ENCODE peak calls at places on chromosomes 7 and 10, in seven cellular contexts. One of them, this sample, is unnamed.

GRCh38 chr7:69564454-69565417 is 33.5 kb upstream of the AUTS2 start:
- DNase-seq in MM.1S: no peak
- DNase-seq in A549: no peak
- DNase-seq in IMR-90: no peak
- DNase-seq in foreskin keratinocyte: no peak
- DNase-seq in mammary epithelial cell: no peak
- DNase-seq in aorta: no peak
- DNase-seq in this sample: peak; percentile 20

GRCh38 chr7:8436965-8437364 is 3.6 kb downstream of the NXPH1 start:
- DNase-seq in MM.1S: peak; percentile 88
- DNase-seq in A549: peak; percentile 40
- DNase-seq in IMR-90: no peak
- DNase-seq in foreskin keratinocyte: no peak
- DNase-seq in mammary epithelial cell: peak; percentile 29
- DNase-seq in aorta: no peak
- DNase-seq in this sample: peak; percentile 79

GRCh38 chr7:102828291-102828690 is 79.5 kb downstream of the FAM185A start:
- DNase-seq in MM.1S: no peak
- DNase-seq in A549: no peak
- DNase-seq in IMR-90: peak; percentile 90
- DNase-seq in foreskin keratinocyte: no peak
- DNase-seq in mammary epithelial cell: peak; percentile 17
- DNase-seq in aorta: no peak
- DNase-seq in this sample: no peak

GRCh38 chr10:30674796-30675195 is 45.2 kb upstream of the LYZL2 start:
- DNase-seq in MM.1S: peak; percentile 73
- DNase-seq in A549: no peak
- DNase-seq in IMR-90: no peak
- DNase-seq in foreskin keratinocyte: no peak
- DNase-seq in mammary epithelial cell: no peak
- DNase-seq in aorta: no peak
- DNase-seq in this sample: no peak

GRCh38 chr7:34748244-34749039 is 90.4 kb downstream of the NPSR1 start:
- DNase-seq in MM.1S: peak; percentile 35
- DNase-seq in A549: peak; percentile 74
- DNase-seq in IMR-90: peak; percentile 12
- DNase-seq in foreskin keratinocyte: no peak
- DNase-seq in mammary epithelial cell: peak; percentile 30
- DNase-seq in aorta: no peak
- DNase-seq in this sample: peak; percentile 76

GRCh38 chr10:51321300-51321699 is 247.0 kb downstream of the PRKG1 start:
- DNase-seq in MM.1S: no peak
- DNase-seq in A549: no peak
- DNase-seq in IMR-90: no peak
- DNase-seq in foreskin keratinocyte: no peak
- DNase-seq in mammary epithelial cell: no peak
- DNase-seq in aorta: no peak
- DNase-seq in this sample: no peak

GRCh38 chr7:98521089-98521692 is 95.9 kb upstream of the NPTX2 start:
- DNase-seq in MM.1S: no peak
- DNase-seq in A549: no peak
- DNase-seq in IMR-90: no peak
- DNase-seq in foreskin keratinocyte: no peak
- DNase-seq in mammary epithelial cell: no peak
- DNase-seq in aorta: no peak
- DNase-seq in this sample: no peak

GRCh38 chr10:124116771-124117510 is 23.5 kb upstream of the CHST15 start:
- DNase-seq in MM.1S: no peak
- DNase-seq in A549: no peak
- DNase-seq in IMR-90: no peak
- DNase-seq in foreskin keratinocyte: no peak
- DNase-seq in mammary epithelial cell: no peak
- DNase-seq in aorta: no peak
- DNase-seq in this sample: no peak

GRCh38 chr7:91299952-91300775 is 35.9 kb downstream of the FZD1 start:
- DNase-seq in MM.1S: no peak
- DNase-seq in A549: no peak
- DNase-seq in IMR-90: no peak
- DNase-seq in foreskin keratinocyte: no peak
- DNase-seq in mammary epithelial cell: no peak
- DNase-seq in aorta: no peak
- DNase-seq in this sample: no peak

GRCh38 chr10:119030421-119031250 is 1.1 kb downstream of the NANOS1 start:
- DNase-seq in MM.1S: peak; percentile 82
- DNase-seq in A549: no peak
- DNase-seq in IMR-90: peak; percentile 47
- DNase-seq in foreskin keratinocyte: no peak
- DNase-seq in mammary epithelial cell: peak; percentile 46
- DNase-seq in aorta: no peak
- DNase-seq in this sample: peak; percentile 64

GRCh38 chr7:36346260-36346831 is 43.3 kb upstream of the ANLN start:
- DNase-seq in MM.1S: no peak
- DNase-seq in A549: no peak
- DNase-seq in IMR-90: no peak
- DNase-seq in foreskin keratinocyte: no peak
- DNase-seq in mammary epithelial cell: peak; percentile 82
- DNase-seq in aorta: no peak
- DNase-seq in this sample: no peak

GRCh38 chr10:18044976-18045720 is 93.4 kb downstream of the SLC39A12 start:
- DNase-seq in MM.1S: no peak
- DNase-seq in A549: no peak
- DNase-seq in IMR-90: peak; percentile 96
- DNase-seq in foreskin keratinocyte: no peak
- DNase-seq in mammary epithelial cell: no peak
- DNase-seq in aorta: no peak
- DNase-seq in this sample: no peak

GRCh38 chr7:16669581-16669980 is 23.6 kb downstream of the BZW2 start:
- DNase-seq in MM.1S: no peak
- DNase-seq in A549: no peak
- DNase-seq in IMR-90: peak; percentile 62
- DNase-seq in foreskin keratinocyte: no peak
- DNase-seq in mammary epithelial cell: no peak
- DNase-seq in aorta: no peak
- DNase-seq in this sample: no peak

GRCh38 chr7:111558948-111559347 is 3.3 kb downstream of the IMMP2L start:
- DNase-seq in MM.1S: peak; percentile 91
- DNase-seq in A549: no peak
- DNase-seq in IMR-90: peak; percentile 40
- DNase-seq in foreskin keratinocyte: no peak
- DNase-seq in mammary epithelial cell: no peak
- DNase-seq in aorta: no peak
- DNase-seq in this sample: no peak

GRCh38 chr10:132129431-132129830 is 57.3 kb upstream of the DPYSL4 start:
- DNase-seq in MM.1S: no peak
- DNase-seq in A549: no peak
- DNase-seq in IMR-90: no peak
- DNase-seq in foreskin keratinocyte: no peak
- DNase-seq in mammary epithelial cell: no peak
- DNase-seq in aorta: peak; percentile 20
- DNase-seq in this sample: no peak

GRCh38 chr10:69479241-69479730 is 28.0 kb downstream of the TSPAN15 start:
- DNase-seq in MM.1S: no peak
- DNase-seq in A549: no peak
- DNase-seq in IMR-90: no peak
- DNase-seq in foreskin keratinocyte: no peak
- DNase-seq in mammary epithelial cell: no peak
- DNase-seq in aorta: peak; percentile 77
- DNase-seq in this sample: no peak

GRCh38 chr10:102758226-102758932 is 14.6 kb downstream of the WBP1L start:
- DNase-seq in MM.1S: peak; percentile 49
- DNase-seq in A549: no peak
- DNase-seq in IMR-90: no peak
- DNase-seq in foreskin keratinocyte: no peak
- DNase-seq in mammary epithelial cell: no peak
- DNase-seq in aorta: no peak
- DNase-seq in this sample: no peak

GRCh38 chr10:5910323-5911100 is 20.5 kb downstream of the FBH1 start:
- DNase-seq in MM.1S: no peak
- DNase-seq in A549: no peak
- DNase-seq in IMR-90: no peak
- DNase-seq in foreskin keratinocyte: no peak
- DNase-seq in mammary epithelial cell: no peak
- DNase-seq in aorta: no peak
- DNase-seq in this sample: no peak

GRCh38 chr7:40057292-40057691 is 77.1 kb downstream of the MPLKIP start:
- DNase-seq in MM.1S: no peak
- DNase-seq in A549: no peak
- DNase-seq in IMR-90: peak; percentile 20
- DNase-seq in foreskin keratinocyte: no peak
- DNase-seq in mammary epithelial cell: peak; percentile 11
- DNase-seq in aorta: no peak
- DNase-seq in this sample: peak; percentile 30

GRCh38 chr10:49359349-49360231 is 36.3 kb downstream of the DRGX start:
- DNase-seq in MM.1S: no peak
- DNase-seq in A549: no peak
- DNase-seq in IMR-90: peak; percentile 12
- DNase-seq in foreskin keratinocyte: no peak
- DNase-seq in mammary epithelial cell: no peak
- DNase-seq in aorta: no peak
- DNase-seq in this sample: peak; percentile 43

GRCh38 chr7:116588641-116589594 is 64.1 kb downstream of the CAV1 start:
- DNase-seq in MM.1S: peak; percentile 86
- DNase-seq in A549: peak; percentile 29
- DNase-seq in IMR-90: peak; percentile 81
- DNase-seq in foreskin keratinocyte: no peak
- DNase-seq in mammary epithelial cell: peak; percentile 44
- DNase-seq in aorta: no peak
- DNase-seq in this sample: no peak

GRCh38 chr7:27188666-27189559 is 3.9 kb upstream of the HOXA11 start:
- DNase-seq in MM.1S: no peak
- DNase-seq in A549: no peak
- DNase-seq in IMR-90: no peak
- DNase-seq in foreskin keratinocyte: no peak
- DNase-seq in mammary epithelial cell: no peak
- DNase-seq in aorta: peak; percentile 62
- DNase-seq in this sample: no peak

DNA sequence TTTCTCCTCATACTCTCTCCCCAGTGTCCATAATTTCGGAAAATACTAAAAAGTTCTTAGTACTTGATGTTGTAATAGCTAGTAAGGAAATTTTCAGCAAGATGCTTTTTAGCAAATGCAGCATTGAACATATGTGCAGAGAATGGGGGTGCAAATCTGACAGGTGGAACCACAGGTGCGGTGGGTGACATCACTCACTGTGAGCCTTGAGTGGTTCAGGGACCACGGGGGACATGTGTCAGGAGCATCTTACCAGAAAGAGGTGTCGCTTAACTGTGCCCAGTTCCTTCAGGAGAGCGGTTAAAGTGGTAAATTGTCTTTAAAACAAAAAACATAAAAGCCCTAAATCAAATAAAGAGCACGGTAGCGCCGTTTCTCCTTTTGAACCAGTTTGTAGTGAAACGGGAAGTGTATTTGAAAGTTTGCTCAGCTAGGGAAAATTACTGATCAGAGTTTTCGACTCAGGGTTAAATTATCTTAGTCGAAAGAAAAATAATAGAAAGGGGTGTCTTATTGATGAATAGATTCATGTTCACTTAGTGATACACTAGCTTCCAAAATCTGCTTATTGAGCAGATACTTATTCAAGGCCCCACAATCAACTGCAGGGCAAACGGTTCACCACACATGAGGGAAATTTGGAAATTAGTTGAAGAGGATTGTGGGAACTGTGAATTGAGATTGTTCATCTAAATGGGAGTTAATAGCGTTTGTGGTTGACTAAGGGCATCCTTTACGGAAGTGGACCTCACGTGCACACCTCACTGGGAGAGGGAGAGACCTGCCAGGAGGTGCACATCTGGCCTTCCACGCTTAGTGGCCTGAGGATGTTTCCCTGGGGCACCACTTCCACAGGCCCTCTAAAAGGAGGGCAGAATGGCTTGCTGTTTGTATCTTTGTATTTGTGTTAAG is 12.7 kb downstream of the CUL1 start:
- DNase-seq in MM.1S: peak; percentile 78
- DNase-seq in A549: no peak
- DNase-seq in IMR-90: no peak
- DNase-seq in foreskin keratinocyte: no peak
- DNase-seq in mammary epithelial cell: no peak
- DNase-seq in aorta: no peak
- DNase-seq in this sample: no peak
- H3K27ac ChIP-seq in MM.1S: peak overlapping the region; percentile 88
- H3K27ac ChIP-seq in A549: no peak overlapping the region
- H3K27ac ChIP-seq in IMR-90: no peak overlapping the region
- H3K27ac ChIP-seq in foreskin keratinocyte: no peak overlapping the region
- H3K27ac ChIP-seq in mammary epithelial cell: no peak overlapping the region
- H3K27ac ChIP-seq in aorta: no peak overlapping the region
- H3K27ac ChIP-seq in this sample: no peak overlapping the region

GRCh38 chr7:2760098-2760889 is 72.3 kb downstream of the AMZ1 start:
- DNase-seq in MM.1S: no peak
- DNase-seq in A549: peak; percentile 66
- DNase-seq in IMR-90: peak; percentile 54
- DNase-seq in foreskin keratinocyte: peak; percentile 39
- DNase-seq in mammary epithelial cell: no peak
- DNase-seq in aorta: peak; percentile 74
- DNase-seq in this sample: peak; percentile 92
- H3K4me1 ChIP-seq in MM.1S: peaks cover 17% of the 10 kb centered on the region
- H3K4me1 ChIP-seq in A549: peaks cover 48% of the 10 kb centered on the region
- H3K4me1 ChIP-seq in IMR-90: peaks cover 47% of the 10 kb centered on the region
- H3K4me1 ChIP-seq in foreskin keratinocyte: peaks cover 27% of the 10 kb centered on the region
- H3K4me1 ChIP-seq in mammary epithelial cell: peaks cover 43% of the 10 kb centered on the region
- H3K4me1 ChIP-seq in aorta: no peaks in the 10 kb centered on the region
- H3K4me1 ChIP-seq in this sample: peaks cover 68% of the 10 kb centered on the region

DNA sequence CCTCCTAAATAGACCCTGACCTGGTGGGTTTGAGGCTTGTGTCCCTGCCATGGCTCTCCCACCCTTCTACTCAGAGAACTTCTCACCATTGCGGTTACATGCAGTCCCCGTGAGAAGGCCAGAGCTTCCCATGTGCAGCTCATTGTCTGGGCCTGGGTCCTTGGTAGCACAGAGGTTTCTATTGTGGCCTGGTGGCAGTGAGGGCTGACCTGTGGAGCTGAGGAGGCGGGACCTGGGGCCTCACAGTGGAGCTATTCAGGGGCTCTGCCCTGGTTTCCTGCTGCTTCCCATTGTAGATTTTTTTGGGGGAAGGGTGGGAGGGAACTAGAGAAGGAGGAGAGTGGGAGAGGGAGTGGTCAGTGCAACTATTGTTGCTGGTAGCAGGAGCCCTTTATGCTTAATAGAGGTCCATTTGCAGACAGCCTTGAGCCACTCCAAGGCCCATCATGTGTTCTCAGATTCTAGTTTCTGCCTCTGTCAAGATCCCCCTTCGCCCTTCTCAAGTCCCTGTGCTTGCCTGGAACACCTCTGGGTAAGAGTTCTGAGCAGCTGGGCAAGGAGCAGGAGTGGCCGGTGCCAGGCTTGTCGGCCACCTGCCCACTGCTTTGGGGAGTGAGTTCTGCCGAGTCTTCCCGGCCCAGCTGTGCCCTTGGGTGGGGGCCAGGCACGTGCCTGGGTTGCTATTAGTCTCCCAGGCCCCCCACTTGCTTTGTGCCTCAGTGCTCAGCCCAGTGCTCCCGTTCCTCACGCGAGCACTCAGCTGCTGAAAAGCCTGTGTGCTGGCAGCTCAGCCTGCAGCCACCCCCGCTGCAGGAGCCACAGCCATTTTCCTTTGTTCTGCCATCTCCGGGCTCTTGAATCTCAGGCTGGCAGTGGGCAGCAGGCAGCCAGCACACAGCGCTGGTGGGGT is 10.7 kb downstream of the TSPAN14 start:
- DNase-seq in MM.1S: no peak
- DNase-seq in A549: no peak
- DNase-seq in IMR-90: peak; percentile 45
- DNase-seq in foreskin keratinocyte: no peak
- DNase-seq in mammary epithelial cell: no peak
- DNase-seq in aorta: no peak
- DNase-seq in this sample: peak; percentile 45
- H3K27ac ChIP-seq in MM.1S: no peak overlapping the region
- H3K27ac ChIP-seq in A549: peak overlapping the region; percentile 100
- H3K27ac ChIP-seq in IMR-90: peak overlapping the region; percentile 55
- H3K27ac ChIP-seq in foreskin keratinocyte: peak overlapping the region; percentile 85
- H3K27ac ChIP-seq in mammary epithelial cell: peak overlapping the region; percentile 17
- H3K27ac ChIP-seq in aorta: no peak overlapping the region
- H3K27ac ChIP-seq in this sample: peak overlapping the region; percentile 86

GRCh38 chr10:89332718-89333281 is 5.0 kb downstream of the IFIT3 start:
- DNase-seq in MM.1S: peak; percentile 68
- DNase-seq in A549: no peak
- DNase-seq in IMR-90: no peak
- DNase-seq in foreskin keratinocyte: no peak
- DNase-seq in mammary epithelial cell: no peak
- DNase-seq in aorta: no peak
- DNase-seq in this sample: no peak
- H3K4me1 ChIP-seq in MM.1S: peaks cover 25% of the 10 kb centered on the region
- H3K4me1 ChIP-seq in A549: peaks cover 28% of the 10 kb centered on the region
- H3K4me1 ChIP-seq in IMR-90: peaks cover 19% of the 10 kb centered on the region
- H3K4me1 ChIP-seq in foreskin keratinocyte: peaks cover 33% of the 10 kb centered on the region
- H3K4me1 ChIP-seq in mammary epithelial cell: peaks cover 37% of the 10 kb centered on the region
- H3K4me1 ChIP-seq in aorta: peaks cover 6% of the 10 kb centered on the region
- H3K4me1 ChIP-seq in this sample: peaks cover 11% of the 10 kb centered on the region

This sample was measured in testis.